ENCODE peak calls at places on chromosomes 5 and 9, in ten cellular contexts. Z is fibroblast of the aortic adventitia; Q is progenitor cell of endocrine pancreas; B is SIG-M5; K is AG09319; M is activated T-cell treated with anti-CD3 and anti-CD28 coated beads, Interleukin-2, amount 50 U/mL, for 72 hours; H is activated naive CD8-positive, alpha-beta T cell treated with anti-CD3 and anti-CD28 coated beads, Interleukin-2, amount 50 U/mL, for 24 hours; C is activated CD4-positive, alpha-beta T cell treated with anti-CD3 and anti-CD28 coated beads for 4 hours; D is T-helper 17 cell; F is neural crest cell. P is an unnamed sample.

GRCh38 chr9:94039786-94040185 is 44.5 kb upstream of the PTPDC1 start:
- DNase-seq in Z (no peak), Q (no peak), B (no peak), K (no peak), M (no peak), H (no peak), C (no peak), D (no peak), F (no peak), P (no peak)

GRCh38 chr5:121430538-121430937 is 421.1 kb upstream of the FTMT start:
- DNase-seq in Z (no peak), Q (no peak), B (no peak), K (no peak), M (no peak), H (no peak), C (no peak), D (no peak), F (no peak), P (no peak)

GRCh38 chr5:32712463-32713395 is 1.6 kb downstream of the NPR3 start:
- DNase-seq in Z (peak; percentile 57), Q (no peak), B (no peak), K (no peak), M (no peak), H (peak; percentile 3), C (no peak), D (no peak), F (peak; percentile 2), P (no peak)

GRCh38 chr9:119284118-119284517 is 85.1 kb downstream of the BRINP1 start:
- DNase-seq in Z (no peak), Q (no peak), B (no peak), K (no peak), M (no peak), H (no peak), C (no peak), D (no peak), F (peak; percentile 12), P (peak; percentile 54)

GRCh38 chr9:87604886-87605588 is 107.4 kb downstream of the DAPK1 start:
- DNase-seq in Z (no peak), Q (no peak), B (no peak), K (no peak), M (no peak), H (no peak), C (no peak), D (no peak), F (no peak), P (no peak)

GRCh38 chr9:21549251-21549765 is 67.2 kb upstream of the IFNE start:
- DNase-seq in Z (peak; percentile 99), Q (no peak), B (no peak), K (peak; percentile 81), M (no peak), H (no peak), C (no peak), D (no peak), F (no peak), P (no peak)

GRCh38 chr9:77575785-77576184 is 72.3 kb downstream of the GNA14 start:
- DNase-seq in Z (peak; percentile 36), Q (peak; percentile 28), B (no peak), K (no peak), M (no peak), H (no peak), C (no peak), D (no peak), F (peak; percentile 25), P (no peak)

GRCh38 chr5:107830750-107831149 is 160.0 kb upstream of the EFNA5 start:
- DNase-seq in Z (no peak), Q (no peak), B (no peak), K (no peak), M (no peak), H (no peak), C (no peak), D (no peak), F (no peak), P (no peak)

GRCh38 chr9:79054500-79054899 is 517.3 kb upstream of the TLE4 start:
- DNase-seq in Z (no peak), Q (no peak), B (no peak), K (no peak), M (no peak), H (no peak), C (no peak), D (no peak), F (no peak), P (no peak)

GRCh38 chr9:93308676-93309075 is 124.7 kb downstream of the WNK2 start:
- DNase-seq in Z (no peak), Q (no peak), B (no peak), K (no peak), M (no peak), H (no peak), C (no peak), D (no peak), F (no peak), P (no peak)

GRCh38 chr5:98341038-98341710 is 432.3 kb upstream of the RGMB start:
- DNase-seq in Z (peak; percentile 94), Q (no peak), B (no peak), K (peak; percentile 88), M (no peak), H (no peak), C (no peak), D (no peak), F (no peak), P (no peak)

GRCh38 chr9:93978498-93978897 is 23.3 kb upstream of the BARX1 start:
- DNase-seq in Z (peak; percentile 49), Q (no peak), B (no peak), K (no peak), M (no peak), H (no peak), C (no peak), D (no peak), F (no peak), P (no peak)

GRCh38 chr5:95620030-95620869 is at the start of gene GPR150:
- DNase-seq in Z (no peak), Q (peak; percentile 48), B (no peak), K (no peak), M (peak; percentile 80), H (peak; percentile 70), C (peak; percentile 49), D (peak; percentile 64), F (peak; percentile 40), P (no peak)

GRCh38 chr5:135386886-135387628 is 12.0 kb downstream of the MACROH2A1 start:
- DNase-seq in Z (peak; percentile 98), Q (no peak), B (peak; percentile 40), K (peak; percentile 71), M (no peak), H (no peak), C (no peak), D (no peak), F (no peak), P (peak; percentile 9)

GRCh38 chr9:104851521-104851920 is 76.4 kb downstream of the ABCA1 start:
- DNase-seq in Z (no peak), Q (no peak), B (no peak), K (no peak), M (no peak), H (no peak), C (no peak), D (no peak), F (no peak), P (no peak)

GRCh38 chr5:93831449-93831848 is 90.0 kb upstream of the POU5F2 start:
- DNase-seq in Z (peak; percentile 88), Q (no peak), B (no peak), K (peak; percentile 44), M (no peak), H (no peak), C (no peak), D (no peak), F (no peak), P (no peak)

GRCh38 chr9:129027685-129028191 is 393 bp downstream of the SH3GLB2 start:
- DNase-seq in Z (no peak), Q (no peak), B (no peak), K (no peak), M (peak; percentile 81), H (no peak), C (no peak), D (no peak), F (no peak), P (peak; percentile 55)

GRCh38 chr5:60929024-60929423 is 15.8 kb downstream of the ERCC8 start:
- DNase-seq in Z (peak; percentile 20), Q (no peak), B (no peak), K (no peak), M (no peak), H (no peak), C (no peak), D (no peak), F (no peak), P (no peak)

GRCh38 chr9:116027096-116027495 is 126.5 kb upstream of the PAPPA start:
- DNase-seq in Z (no peak), Q (no peak), B (no peak), K (no peak), M (no peak), H (no peak), C (no peak), D (no peak), F (no peak), P (no peak)

GRCh38 chr5:28404363-28405071 is 1366.1 kb upstream of the CDH9 start:
- DNase-seq in Z (no peak), Q (no peak), B (no peak), K (no peak), M (no peak), H (no peak), C (no peak), D (no peak), F (no peak), P (no peak)

GRCh38 chr9:14326264-14326826 is 12.4 kb upstream of the NFIB start:
- DNase-seq in Z (peak; percentile 79), Q (no peak), B (no peak), K (no peak), M (peak; percentile 47), H (no peak), C (no peak), D (no peak), F (no peak), P (no peak)

GRCh38 chr9:115189686-115190085 is 71.7 kb upstream of the TNC start:
- DNase-seq in Z (no peak), Q (no peak), B (no peak), K (no peak), M (no peak), H (no peak), C (no peak), D (no peak), F (no peak), P (no peak)

GRCh38 chr9:89505795-89506385 is 8.0 kb upstream of the SEMA4D start:
- DNase-seq in Z (no peak), Q (no peak), B (no peak), K (no peak), M (no peak), H (no peak), C (no peak), D (no peak), F (no peak), P (no peak)

GRCh38 chr5:179204572-179204971 is 140.7 kb downstream of the ADAMTS2 start:
- DNase-seq in Z (no peak), Q (no peak), B (no peak), K (no peak), M (no peak), H (no peak), C (no peak), D (no peak), F (no peak), P (no peak)

GRCh38 chr5:170483701-170484458 is 19.9 kb upstream of the KCNIP1 start:
- DNase-seq in Z (no peak), Q (no peak), B (no peak), K (no peak), M (no peak), H (no peak), C (no peak), D (no peak), F (no peak), P (no peak)

GRCh38 chr9:115071176-115071575 is 46.8 kb downstream of the TNC start:
- DNase-seq in Z (no peak), Q (no peak), B (no peak), K (no peak), M (no peak), H (no peak), C (no peak), D (no peak), F (no peak), P (no peak)

GRCh38 chr9:38432922-38433510 is 8.8 kb upstream of the IGFBPL1 start:
- DNase-seq in Z (peak; percentile 61), Q (no peak), B (no peak), K (peak; percentile 11), M (no peak), H (no peak), C (peak; percentile 3), D (no peak), F (peak; percentile 14), P (no peak)

GRCh38 chr9:130327781-130328348 is 62.3 kb downstream of the HMCN2 start:
- DNase-seq in Z (no peak), Q (no peak), B (no peak), K (no peak), M (no peak), H (no peak), C (no peak), D (no peak), F (no peak), P (no peak)